ENCODE peak calls at places on chromosomes 13 and 19, in five cellular contexts. W is neural crest cell, U is BJ, Q is ovary, S is endothelial cell. R is an unnamed sample.

GRCh38 chr13:50998326-50998725 is 88.7 kb downstream of the RNASEH2B start:
- DNase-seq in S (no peak), Q (no peak), U (no peak), W (no peak), R (no peak)

GRCh38 chr19:29329460-29330134 is 116.6 kb upstream of the UQCRFS1 start:
- DNase-seq in Q (no peak), W (peak; percentile 38), S (peak; percentile 65), U (no peak), R (peak; percentile 7)

GRCh38 chr19:50047686-50048085 is 21.9 kb downstream of the ZNF473 start:
- DNase-seq in S (no peak), W (no peak), Q (no peak), U (no peak), R (no peak)

GRCh38 chr19:49890349-49891311 is 6.1 kb downstream of the IL4I1 start:
- DNase-seq in U (no peak), W (peak; percentile 46), S (no peak), Q (peak; percentile 69), R (peak; percentile 84)

GRCh38 chr13:110392510-110393233 is 85.6 kb downstream of the COL4A2 start:
- DNase-seq in Q (no peak), W (no peak), S (no peak), U (no peak), R (no peak)

GRCh38 chr13:49357694-49358093 is 86.2 kb downstream of the CAB39L start:
- DNase-seq in Q (no peak), W (no peak), S (no peak), U (peak; percentile 49), R (no peak)

GRCh38 chr19:20371911-20372310 is 193.7 kb downstream of the ZNF737 start:
- DNase-seq in W (no peak), Q (no peak), S (no peak), U (no peak), R (no peak)

GRCh38 chr13:67827992-67828391 is 597.9 kb upstream of the PCDH9 start:
- DNase-seq in U (no peak), Q (no peak), W (no peak), S (no peak), R (no peak)

GRCh38 chr13:111215081-111216047 is 100.3 kb downstream of the ARHGEF7 start:
- DNase-seq in W (no peak), U (no peak), Q (no peak), S (no peak), R (no peak)

GRCh38 chr19:18167975-18168645 is 5.5 kb upstream of the IFI30 start:
- DNase-seq in U (no peak), S (peak; percentile 68), Q (peak; percentile 56), W (peak; percentile 61), R (peak; percentile 89)

GRCh38 chr19:5504115-5504514 is 48.9 kb downstream of the ZNRF4 start:
- DNase-seq in W (no peak), S (no peak), Q (no peak), U (no peak), R (no peak)

GRCh38 chr19:6273701-6274601 is 5.8 kb downstream of the MLLT1 start:
- DNase-seq in S (no peak), U (peak; percentile 75), Q (peak; percentile 83), W (no peak), R (no peak)

GRCh38 chr19:15328312-15328711 is 4.0 kb downstream of the BRD4 start:
- DNase-seq in W (no peak), Q (no peak), U (no peak), S (no peak), R (no peak)

GRCh38 chr19:7328647-7329046 is 20.1 kb upstream of the ARHGEF18 start:
- DNase-seq in W (no peak), U (no peak), S (no peak), Q (no peak), R (peak; percentile 33)

GRCh38 chr19:19475845-19476828 is 39.2 kb downstream of the TSSK6 start:
- DNase-seq in Q (no peak), W (no peak), S (no peak), U (no peak), R (no peak)

GRCh38 chr13:24274452-24274971 is 34.9 kb upstream of the C1QTNF9 start:
- DNase-seq in Q (peak; percentile 77), U (no peak), W (no peak), S (no peak), R (peak; percentile 78)

GRCh38 chr13:73440296-73440895 is 381.6 kb downstream of the KLF5 start:
- DNase-seq in U (no peak), S (peak; percentile 7), W (no peak), Q (no peak), R (no peak)

GRCh38 chr13:98004107-98004506 is 50.6 kb downstream of the IPO5 start:
- DNase-seq in U (peak; percentile 16), S (no peak), Q (no peak), W (no peak), R (no peak)

GRCh38 chr19:3004522-3004921 is 24.6 kb downstream of the TLE2 start:
- DNase-seq in Q (no peak), U (no peak), W (no peak), S (no peak), R (no peak)

GRCh38 chr19:7799640-7800355 is 30.2 kb upstream of the EVI5L start:
- DNase-seq in U (no peak), W (peak; percentile 76), S (peak; percentile 82), Q (peak; percentile 60), R (peak; percentile 62)

GRCh38 chr13:113220877-113221276 is 11.5 kb downstream of the CUL4A start:
- DNase-seq in U (no peak), Q (no peak), W (no peak), S (no peak), R (no peak)

GRCh38 chr13:102781591-102781990 is 8.0 kb upstream of the TEX30 start:
- DNase-seq in W (no peak), S (no peak), U (no peak), Q (no peak), R (no peak)

GRCh38 chr13:30355405-30355741 is 48.0 kb upstream of the KATNAL1 start:
- DNase-seq in U (no peak), S (peak; percentile 47), W (peak; percentile 14), Q (no peak), R (peak; percentile 65)

GRCh38 chr13:37918116-37919100 is 48.8 kb upstream of the TRPC4 start:
- DNase-seq in W (no peak), S (no peak), Q (no peak), U (no peak), R (no peak)

GRCh38 chr13:46607768-46608553 is 55.0 kb downstream of the LRCH1 start:
- DNase-seq in W (no peak), U (no peak), Q (no peak), S (no peak), R (no peak)

GRCh38 chr13:32211788-32212187 is 103.4 kb downstream of the ZAR1L start:
- DNase-seq in S (no peak), W (no peak), U (peak; percentile 99), Q (no peak), R (no peak)

GRCh38 chr13:40302351-40302750 is 364.1 kb downstream of the FOXO1 start:
- DNase-seq in U (no peak), W (no peak), Q (no peak), S (no peak), R (no peak)

GRCh38 chr13:42769650-42770049 is 11.7 kb upstream of the FAM216B start:
- DNase-seq in W (no peak), U (no peak), S (no peak), Q (no peak), R (no peak)
- TF ChIP-seq CTCF in W (no peak), U (no peak), S (no peak), Q (no peak), R (no peak)

DNA sequence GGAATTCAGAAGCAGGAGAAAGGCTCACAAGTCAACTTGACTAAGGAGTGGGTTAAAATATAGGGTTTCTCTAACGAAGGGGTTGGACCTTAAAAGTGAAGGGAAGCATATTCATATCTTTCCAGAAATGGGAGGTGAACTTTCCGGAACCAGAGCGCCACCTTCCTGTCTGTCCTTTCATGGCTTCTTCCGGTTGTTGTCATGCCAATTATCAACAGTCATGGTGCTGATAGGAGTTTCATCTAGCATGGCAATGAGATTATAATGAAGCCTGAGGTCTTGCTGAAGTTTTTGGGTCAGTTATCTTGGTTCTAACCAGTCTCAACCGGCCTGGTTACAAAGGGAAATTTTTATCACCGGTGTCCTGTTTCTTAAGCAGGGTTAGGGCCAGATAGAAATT is 162.9 kb upstream of the NBEA start:
- DNase-seq in W (no peak), Q (no peak), U (no peak), S (no peak), R (no peak)
- TF ChIP-seq CTCF in W (no peak), Q (no peak), U (no peak), S (no peak), R (no peak)

GRCh38 chr19:39969681-39970423 is 1.1 kb upstream of the PSMC4 start:
- DNase-seq in Q (no peak), W (no peak), U (no peak), S (no peak), R (no peak)

GRCh38 chr19:39970424-39970673 is 616 bp upstream of the PSMC4 start:
- DNase-seq in Q (no peak), W (no peak), S (no peak), U (no peak), R (peak; percentile 38)

GRCh38 chr19:39971380-39971841 is 446 bp downstream of the PSMC4 start:
- DNase-seq in W (no peak), S (peak; percentile 11), U (no peak), Q (no peak), R (no peak)

GRCh38 chr19:39969266-39969665 is 1.7 kb upstream of the PSMC4 start:
- DNase-seq in S (no peak), Q (no peak), U (no peak), W (no peak), R (no peak)

DNA sequence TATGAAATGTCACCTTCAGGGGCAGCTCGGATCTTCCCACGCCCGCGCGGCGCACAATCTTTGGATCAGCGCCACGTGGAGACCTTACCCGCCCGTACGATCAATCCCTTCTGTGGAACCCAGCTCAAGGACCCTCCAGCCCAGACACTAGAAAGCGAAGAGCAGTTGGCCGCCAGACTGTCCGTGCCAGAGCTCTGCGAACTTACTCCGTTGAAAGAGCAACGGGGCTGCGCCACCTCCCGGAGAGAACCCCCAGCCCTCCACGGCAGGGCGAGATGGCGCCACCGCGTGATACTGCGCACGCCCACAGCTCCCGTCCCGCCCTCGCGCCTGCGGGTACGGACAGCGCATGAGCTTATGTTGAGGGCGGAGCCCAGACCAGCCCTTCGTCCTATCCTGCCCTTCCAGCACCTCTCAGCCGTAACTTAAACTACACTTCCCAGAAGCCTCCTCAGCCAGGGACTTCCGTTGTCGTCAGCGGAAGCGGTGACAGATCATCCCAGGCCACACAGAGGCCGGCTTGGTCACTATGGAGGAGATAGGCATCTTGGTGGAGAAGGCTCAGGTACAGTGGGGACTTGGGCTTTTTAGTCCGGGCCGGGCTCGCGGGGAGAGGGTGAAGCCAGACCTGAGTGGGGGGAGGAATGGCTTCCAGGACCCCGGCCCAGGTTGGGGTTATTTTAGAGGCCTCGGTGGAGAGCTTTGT is at the start of gene PSMC4:
- DNase-seq in Q (peak; percentile 98), W (peak; percentile 95), U (peak; percentile 96), S (peak; percentile 98), R (peak; percentile 99)
- TF ChIP-seq CTCF in Q (peak; percentile 66), W (peak; percentile 76), U (peak; percentile 80), S (peak; percentile 70), R (peak; percentile 93)

GRCh38 chr13:75091707-75092106 is 390.3 kb downstream of the TBC1D4 start:
- DNase-seq in Q (no peak), U (no peak), S (no peak), W (no peak), R (no peak)

GRCh38 chr13:75088915-75089314 is 393.1 kb downstream of the TBC1D4 start:
- DNase-seq in S (no peak), Q (no peak), W (no peak), U (no peak), R (no peak)

DNA sequence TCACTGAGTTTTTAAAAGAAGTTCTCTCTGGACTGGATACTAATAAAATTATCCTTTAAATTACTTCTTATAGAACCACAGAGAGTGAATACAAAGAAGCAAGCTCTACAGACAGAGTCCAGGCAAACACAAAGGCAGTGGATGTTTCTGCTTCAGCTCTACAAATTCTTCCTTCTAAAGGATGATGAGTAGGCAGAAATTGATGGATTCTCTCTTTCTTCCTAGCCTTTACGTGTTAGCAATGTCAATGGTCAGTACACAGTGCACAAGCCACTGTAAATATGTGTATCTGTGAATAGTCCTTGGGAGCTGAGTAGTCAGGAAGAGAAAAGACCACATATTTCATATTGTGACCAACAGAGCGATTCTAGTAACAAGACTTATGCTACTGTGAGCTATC is 390.8 kb downstream of the TBC1D4 start:
- DNase-seq in U (no peak), W (no peak), S (no peak), Q (no peak), R (no peak)
- TF ChIP-seq CTCF in U (no peak), W (no peak), S (no peak), Q (no peak), R (no peak)

R was measured in GM10248.